ENCODE peak calls at places on chromosomes 1 and 21, in ten cellular contexts. One of them, this sample, is unnamed.

GRCh38 chr1:244466724-244467123 is 5.7 kb downstream of the CATSPERE start:
- DNase-seq in tibial artery: no peak
- DNase-seq in mammary epithelial cell: no peak
- DNase-seq in thyroid gland: no peak
- DNase-seq in suprapubic skin: no peak
- DNase-seq in fibroblast of lung: no peak
- DNase-seq in heart left ventricle: no peak
- DNase-seq in uterus: no peak
- DNase-seq in cardiac muscle cell: no peak
- DNase-seq in hepatocyte: no peak
- DNase-seq in this sample: no peak

GRCh38 chr1:109796484-109797305 is 33.0 kb upstream of the EPS8L3 start:
- DNase-seq in thyroid gland: no peak
- DNase-seq in fibroblast of lung: peak; percentile 64
- DNase-seq in heart left ventricle: no peak
- DNase-seq in mammary epithelial cell: no peak
- DNase-seq in hepatocyte: no peak
- DNase-seq in uterus: no peak
- DNase-seq in suprapubic skin: peak; percentile 27
- DNase-seq in cardiac muscle cell: peak; percentile 78
- DNase-seq in tibial artery: no peak
- DNase-seq in this sample: no peak

GRCh38 chr1:243470492-243470891 is 214.7 kb downstream of the SDCCAG8 start:
- DNase-seq in cardiac muscle cell: no peak
- DNase-seq in mammary epithelial cell: no peak
- DNase-seq in suprapubic skin: no peak
- DNase-seq in heart left ventricle: no peak
- DNase-seq in tibial artery: no peak
- DNase-seq in uterus: no peak
- DNase-seq in thyroid gland: no peak
- DNase-seq in fibroblast of lung: no peak
- DNase-seq in hepatocyte: no peak
- DNase-seq in this sample: no peak

GRCh38 chr1:55695553-55695952 is 480.4 kb upstream of the USP24 start:
- DNase-seq in thyroid gland: no peak
- DNase-seq in heart left ventricle: no peak
- DNase-seq in fibroblast of lung: peak; percentile 65
- DNase-seq in mammary epithelial cell: no peak
- DNase-seq in uterus: no peak
- DNase-seq in hepatocyte: no peak
- DNase-seq in suprapubic skin: no peak
- DNase-seq in tibial artery: no peak
- DNase-seq in cardiac muscle cell: no peak
- DNase-seq in this sample: no peak

GRCh38 chr1:55071477-55071876 is 32.1 kb downstream of the PCSK9 start:
- DNase-seq in fibroblast of lung: peak; percentile 47
- DNase-seq in cardiac muscle cell: peak; percentile 73
- DNase-seq in uterus: no peak
- DNase-seq in tibial artery: no peak
- DNase-seq in suprapubic skin: no peak
- DNase-seq in hepatocyte: peak; percentile 73
- DNase-seq in heart left ventricle: no peak
- DNase-seq in mammary epithelial cell: peak; percentile 46
- DNase-seq in thyroid gland: no peak
- DNase-seq in this sample: no peak

GRCh38 chr1:240462766-240463410 is 149.1 kb downstream of the GREM2 start:
- DNase-seq in uterus: no peak
- DNase-seq in cardiac muscle cell: peak; percentile 13
- DNase-seq in heart left ventricle: no peak
- DNase-seq in mammary epithelial cell: no peak
- DNase-seq in hepatocyte: no peak
- DNase-seq in fibroblast of lung: no peak
- DNase-seq in tibial artery: no peak
- DNase-seq in suprapubic skin: no peak
- DNase-seq in thyroid gland: no peak
- DNase-seq in this sample: no peak

GRCh38 chr1:70003509-70003908 is 201.9 kb downstream of the LRRC40 start:
- DNase-seq in mammary epithelial cell: peak; percentile 12
- DNase-seq in uterus: no peak
- DNase-seq in thyroid gland: no peak
- DNase-seq in fibroblast of lung: no peak
- DNase-seq in cardiac muscle cell: no peak
- DNase-seq in heart left ventricle: no peak
- DNase-seq in hepatocyte: no peak
- DNase-seq in tibial artery: no peak
- DNase-seq in suprapubic skin: no peak
- DNase-seq in this sample: no peak

GRCh38 chr1:214551436-214552173 is at the start of gene PTPN14:
- DNase-seq in uterus: peak; percentile 92
- DNase-seq in mammary epithelial cell: peak; percentile 92
- DNase-seq in hepatocyte: peak; percentile 97
- DNase-seq in heart left ventricle: peak; percentile 90
- DNase-seq in suprapubic skin: peak; percentile 89
- DNase-seq in cardiac muscle cell: peak; percentile 98
- DNase-seq in fibroblast of lung: peak; percentile 96
- DNase-seq in thyroid gland: peak; percentile 93
- DNase-seq in tibial artery: peak; percentile 78
- DNase-seq in this sample: peak; percentile 90

GRCh38 chr1:12457771-12458170 is 160.2 kb downstream of the DHRS3 start:
- DNase-seq in uterus: peak; percentile 56
- DNase-seq in hepatocyte: no peak
- DNase-seq in thyroid gland: no peak
- DNase-seq in suprapubic skin: no peak
- DNase-seq in cardiac muscle cell: peak; percentile 91
- DNase-seq in fibroblast of lung: peak; percentile 53
- DNase-seq in tibial artery: peak; percentile 78
- DNase-seq in heart left ventricle: no peak
- DNase-seq in mammary epithelial cell: no peak
- DNase-seq in this sample: no peak

GRCh38 chr1:154546264-154547043 is 12.0 kb downstream of the UBE2Q1 start:
- DNase-seq in thyroid gland: peak; percentile 66
- DNase-seq in cardiac muscle cell: peak; percentile 76
- DNase-seq in suprapubic skin: no peak
- DNase-seq in fibroblast of lung: peak; percentile 41
- DNase-seq in uterus: peak; percentile 39
- DNase-seq in hepatocyte: peak; percentile 82
- DNase-seq in heart left ventricle: peak; percentile 55
- DNase-seq in mammary epithelial cell: peak; percentile 44
- DNase-seq in tibial artery: peak; percentile 34
- DNase-seq in this sample: peak; percentile 73

GRCh38 chr1:198373376-198373775 is 167.1 kb downstream of the ATP6V1G3 start:
- DNase-seq in suprapubic skin: no peak
- DNase-seq in cardiac muscle cell: peak; percentile 45
- DNase-seq in fibroblast of lung: no peak
- DNase-seq in heart left ventricle: no peak
- DNase-seq in hepatocyte: no peak
- DNase-seq in uterus: no peak
- DNase-seq in thyroid gland: no peak
- DNase-seq in mammary epithelial cell: peak; percentile 41
- DNase-seq in tibial artery: no peak
- DNase-seq in this sample: no peak

GRCh38 chr1:171590022-171590421 is 32.0 kb upstream of the MYOCOS start:
- DNase-seq in fibroblast of lung: peak; percentile 69
- DNase-seq in tibial artery: no peak
- DNase-seq in uterus: no peak
- DNase-seq in thyroid gland: no peak
- DNase-seq in cardiac muscle cell: peak; percentile 36
- DNase-seq in mammary epithelial cell: no peak
- DNase-seq in hepatocyte: no peak
- DNase-seq in heart left ventricle: no peak
- DNase-seq in suprapubic skin: no peak
- DNase-seq in this sample: no peak

GRCh38 chr1:147542549-147542857 is 1.2 kb downstream of the BCL9 start:
- DNase-seq in uterus: no peak
- DNase-seq in mammary epithelial cell: no peak
- DNase-seq in suprapubic skin: no peak
- DNase-seq in fibroblast of lung: no peak
- DNase-seq in cardiac muscle cell: no peak
- DNase-seq in hepatocyte: no peak
- DNase-seq in heart left ventricle: no peak
- DNase-seq in tibial artery: no peak
- DNase-seq in thyroid gland: no peak
- DNase-seq in this sample: no peak

GRCh38 chr21:33063907-33064622 is 5.9 kb upstream of the OLIG1 start:
- DNase-seq in hepatocyte: no peak
- DNase-seq in suprapubic skin: no peak
- DNase-seq in fibroblast of lung: no peak
- DNase-seq in heart left ventricle: no peak
- DNase-seq in thyroid gland: no peak
- DNase-seq in tibial artery: no peak
- DNase-seq in uterus: no peak
- DNase-seq in cardiac muscle cell: no peak
- DNase-seq in mammary epithelial cell: no peak
- DNase-seq in this sample: no peak

GRCh38 chr1:168341576-168341975 is 60.9 kb downstream of the TBX19 start:
- DNase-seq in cardiac muscle cell: peak; percentile 62
- DNase-seq in mammary epithelial cell: peak; percentile 52
- DNase-seq in heart left ventricle: no peak
- DNase-seq in fibroblast of lung: peak; percentile 68
- DNase-seq in thyroid gland: no peak
- DNase-seq in uterus: no peak
- DNase-seq in hepatocyte: no peak
- DNase-seq in suprapubic skin: no peak
- DNase-seq in tibial artery: no peak
- DNase-seq in this sample: no peak

GRCh38 chr1:168340796-168341510 is 60.3 kb downstream of the TBX19 start:
- DNase-seq in uterus: no peak
- DNase-seq in hepatocyte: no peak
- DNase-seq in mammary epithelial cell: peak; percentile 51
- DNase-seq in suprapubic skin: no peak
- DNase-seq in fibroblast of lung: no peak
- DNase-seq in tibial artery: no peak
- DNase-seq in cardiac muscle cell: no peak
- DNase-seq in heart left ventricle: no peak
- DNase-seq in thyroid gland: no peak
- DNase-seq in this sample: no peak

GRCh38 chr1:168342572-168343280 is 62.0 kb downstream of the TBX19 start:
- DNase-seq in uterus: peak; percentile 91
- DNase-seq in mammary epithelial cell: peak; percentile 69
- DNase-seq in suprapubic skin: peak; percentile 93
- DNase-seq in heart left ventricle: peak; percentile 89
- DNase-seq in fibroblast of lung: peak; percentile 86
- DNase-seq in cardiac muscle cell: peak; percentile 95
- DNase-seq in hepatocyte: peak; percentile 92
- DNase-seq in thyroid gland: peak; percentile 87
- DNase-seq in tibial artery: peak; percentile 91
- DNase-seq in this sample: peak; percentile 92

GRCh38 chr1:168345939-168346338 is 65.3 kb downstream of the TBX19 start:
- DNase-seq in hepatocyte: no peak
- DNase-seq in cardiac muscle cell: no peak
- DNase-seq in heart left ventricle: no peak
- DNase-seq in tibial artery: no peak
- DNase-seq in uterus: no peak
- DNase-seq in suprapubic skin: no peak
- DNase-seq in fibroblast of lung: no peak
- DNase-seq in mammary epithelial cell: no peak
- DNase-seq in thyroid gland: no peak
- DNase-seq in this sample: no peak

GRCh38 chr1:168343566-168343965 is 62.9 kb downstream of the TBX19 start:
- DNase-seq in mammary epithelial cell: no peak
- DNase-seq in fibroblast of lung: no peak
- DNase-seq in cardiac muscle cell: no peak
- DNase-seq in hepatocyte: no peak
- DNase-seq in thyroid gland: no peak
- DNase-seq in tibial artery: no peak
- DNase-seq in uterus: no peak
- DNase-seq in suprapubic skin: no peak
- DNase-seq in heart left ventricle: no peak
- DNase-seq in this sample: no peak
- TF ChIP-seq CTCF in mammary epithelial cell: no peak
- TF ChIP-seq CTCF in fibroblast of lung: peak; percentile 22
- TF ChIP-seq CTCF in cardiac muscle cell: peak; percentile 24
- TF ChIP-seq CTCF in hepatocyte: no peak
- TF ChIP-seq CTCF in thyroid gland: no peak
- TF ChIP-seq CTCF in tibial artery: no peak
- TF ChIP-seq CTCF in uterus: no peak
- TF ChIP-seq CTCF in suprapubic skin: no peak
- TF ChIP-seq CTCF in heart left ventricle: no peak
- TF ChIP-seq CTCF in this sample: no peak

DNA sequence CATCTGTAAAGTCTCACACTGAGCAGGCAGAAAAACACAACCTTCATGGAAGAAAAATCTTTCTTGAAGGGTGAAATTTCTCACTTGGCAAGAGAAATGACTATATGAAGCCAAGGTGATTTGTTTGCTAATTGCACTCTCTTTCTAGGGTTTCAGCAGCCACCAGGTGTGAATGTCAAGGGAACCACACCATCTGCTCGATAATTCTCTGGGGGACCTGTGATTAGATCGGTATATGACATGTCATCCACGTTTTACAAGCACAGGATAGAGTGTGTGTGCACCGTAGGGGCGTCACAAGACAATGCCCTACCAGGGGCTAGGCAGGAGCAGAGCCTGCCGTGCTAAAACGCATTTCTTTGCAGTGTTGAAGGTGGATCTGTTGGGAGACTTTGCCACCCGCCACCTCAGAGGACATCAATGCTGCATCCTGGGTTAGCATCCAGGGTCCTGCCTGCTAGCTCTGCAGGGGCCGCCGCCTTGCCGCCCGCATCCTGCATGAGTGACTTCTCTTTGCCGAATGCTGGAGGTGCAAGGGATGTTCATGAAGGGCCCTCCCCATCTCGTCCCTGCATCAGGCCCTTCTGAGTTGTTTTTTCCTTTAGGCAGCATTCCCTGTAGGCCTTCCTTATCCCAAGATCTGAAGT is 37.8 kb upstream of the CCSAP start:
- DNase-seq in heart left ventricle: no peak
- DNase-seq in suprapubic skin: no peak
- DNase-seq in mammary epithelial cell: no peak
- DNase-seq in hepatocyte: no peak
- DNase-seq in fibroblast of lung: no peak
- DNase-seq in uterus: no peak
- DNase-seq in tibial artery: no peak
- DNase-seq in thyroid gland: no peak
- DNase-seq in cardiac muscle cell: no peak
- DNase-seq in this sample: no peak
- H3K4me3 ChIP-seq in heart left ventricle: no peak overlapping the region
- H3K4me3 ChIP-seq in suprapubic skin: no peak overlapping the region
- H3K4me3 ChIP-seq in mammary epithelial cell: no peak overlapping the region
- H3K4me3 ChIP-seq in hepatocyte: no peak overlapping the region
- H3K4me3 ChIP-seq in fibroblast of lung: no peak overlapping the region
- H3K4me3 ChIP-seq in uterus: no peak overlapping the region
- H3K4me3 ChIP-seq in tibial artery: no peak overlapping the region
- H3K4me3 ChIP-seq in thyroid gland: no peak overlapping the region
- H3K4me3 ChIP-seq in cardiac muscle cell: no peak overlapping the region
- H3K4me3 ChIP-seq in this sample: no peak overlapping the region

GRCh38 chr1:3664700-3665375 is 12.5 kb downstream of the TP73 start:
- DNase-seq in heart left ventricle: no peak
- DNase-seq in mammary epithelial cell: no peak
- DNase-seq in uterus: no peak
- DNase-seq in suprapubic skin: peak; percentile 37
- DNase-seq in tibial artery: no peak
- DNase-seq in thyroid gland: no peak
- DNase-seq in fibroblast of lung: no peak
- DNase-seq in cardiac muscle cell: no peak
- DNase-seq in hepatocyte: no peak
- DNase-seq in this sample: no peak
- H3K4me1 ChIP-seq in heart left ventricle: peaks cover 8% of the 10 kb centered on the region
- H3K4me1 ChIP-seq in mammary epithelial cell: peaks cover 19% of the 10 kb centered on the region
- H3K4me1 ChIP-seq in uterus: no peaks in the 10 kb centered on the region
- H3K4me1 ChIP-seq in suprapubic skin: peaks cover 17% of the 10 kb centered on the region
- H3K4me1 ChIP-seq in tibial artery: no peaks in the 10 kb centered on the region
- H3K4me1 ChIP-seq in thyroid gland: peaks cover 10% of the 10 kb centered on the region
- H3K4me1 ChIP-seq in fibroblast of lung: no peaks in the 10 kb centered on the region
- H3K4me1 ChIP-seq in cardiac muscle cell: no peaks in the 10 kb centered on the region
- H3K4me1 ChIP-seq in hepatocyte: no peaks in the 10 kb centered on the region
- H3K4me1 ChIP-seq in this sample: peaks cover 12% of the 10 kb centered on the region

GRCh38 chr1:117671781-117672501 is 66.1 kb downstream of the TENT5C start:
- DNase-seq in mammary epithelial cell: no peak
- DNase-seq in heart left ventricle: peak; percentile 65
- DNase-seq in uterus: peak; percentile 66
- DNase-seq in fibroblast of lung: no peak
- DNase-seq in cardiac muscle cell: peak; percentile 80
- DNase-seq in tibial artery: peak; percentile 44
- DNase-seq in thyroid gland: peak; percentile 59
- DNase-seq in suprapubic skin: no peak
- DNase-seq in hepatocyte: peak; percentile 59
- DNase-seq in this sample: peak; percentile 78
- TF ChIP-seq CTCF in mammary epithelial cell: no peak
- TF ChIP-seq CTCF in heart left ventricle: no peak
- TF ChIP-seq CTCF in uterus: no peak
- TF ChIP-seq CTCF in fibroblast of lung: peak; percentile 30
- TF ChIP-seq CTCF in cardiac muscle cell: peak; percentile 63
- TF ChIP-seq CTCF in tibial artery: no peak
- TF ChIP-seq CTCF in thyroid gland: peak; percentile 35
- TF ChIP-seq CTCF in suprapubic skin: no peak
- TF ChIP-seq CTCF in hepatocyte: peak; percentile 37
- TF ChIP-seq CTCF in this sample: peak; percentile 38